ENCODE peak calls at places on chromosomes 5 and 9, in six cellular contexts. Y is neural progenitor cell; H is brain microvascular endothelial cell; O is breast epithelium; V is CD8-positive, alpha-beta T cell; L is AG04450. N is an unnamed sample.

GRCh38 chr9:33350310-33350709 is 52.1 kb downstream of the AQP7 start:
- DNase-seq in Y (no peak), H (peak), O (no peak), V (no peak), L (peak), N (no peak)

GRCh38 chr9:137316012-137316981 is 14.2 kb upstream of the NRARP start:
- DNase-seq in Y (peak), H (no peak), O (no peak), V (peak), L (no peak), N (no peak)

GRCh38 chr5:35789732-35790461 is 66.8 kb upstream of the IL7R start:
- DNase-seq in Y (no peak), H (no peak), O (no peak), V (no peak), L (no peak), N (no peak)

GRCh38 chr9:13873212-13873611 is 440.7 kb downstream of the NFIB start:
- DNase-seq in Y (no peak), H (no peak), O (no peak), V (no peak), L (no peak), N (no peak)

GRCh38 chr9:98977813-98978212 is 34.1 kb downstream of the COL15A1 start:
- DNase-seq in Y (no peak), H (no peak), O (no peak), V (no peak), L (no peak), N (no peak)

GRCh38 chr9:79693750-79694149 is 122.0 kb downstream of the TLE4 start:
- DNase-seq in Y (no peak), H (no peak), O (no peak), V (no peak), L (no peak), N (no peak)

GRCh38 chr5:125038477-125038876 is 292.0 kb upstream of the ZNF608 start:
- DNase-seq in Y (no peak), H (no peak), O (no peak), V (no peak), L (no peak), N (no peak)

GRCh38 chr9:127570533-127571111 is 41.5 kb upstream of the STXBP1 start:
- DNase-seq in Y (no peak), H (no peak), O (no peak), V (no peak), L (no peak), N (no peak)

GRCh38 chr5:126002222-126002897 is 420.8 kb upstream of the GRAMD2B start:
- DNase-seq in Y (no peak), H (peak), O (peak), V (no peak), L (peak), N (peak)

GRCh38 chr5:180332051-180332517 is 21.1 kb downstream of the GFPT2 start:
- DNase-seq in Y (peak), H (no peak), O (no peak), V (no peak), L (no peak), N (no peak)

GRCh38 chr9:100170085-100170484 is 71.0 kb downstream of the INVS start:
- DNase-seq in Y (no peak), H (peak), O (no peak), V (no peak), L (no peak), N (no peak)

GRCh38 chr9:129007035-129007765 is 20.9 kb downstream of the SH3GLB2 start:
- DNase-seq in Y (no peak), H (no peak), O (no peak), V (no peak), L (no peak), N (no peak)
- H3K27ac ChIP-seq in Y (no peak), H (no peak), O (peak), V (no peak), L (peak), N (peak)

GRCh38 chr9:34655394-34655793 is 3.4 kb downstream of the IL11RA start:
- DNase-seq in Y (no peak), H (no peak), O (no peak), V (no peak), L (no peak), N (no peak)
- H3K27ac ChIP-seq in Y (no peak), H (no peak), O (peak), V (no peak), L (no peak), N (no peak)

GRCh38 chr5:172379481-172379880 is 74.8 kb downstream of the SH3PXD2B start:
- DNase-seq in Y (no peak), H (no peak), O (no peak), V (no peak), L (no peak), N (no peak)
- H3K27ac ChIP-seq in Y (no peak), H (no peak), O (peak), V (no peak), L (no peak), N (no peak)

GRCh38 chr5:56566374-56567249 is 248.7 kb upstream of the MAP3K1 start:
- DNase-seq in Y (no peak), H (no peak), O (no peak), V (no peak), L (no peak), N (no peak)
- H3K27ac ChIP-seq in Y (no peak), H (no peak), O (no peak), V (no peak), L (no peak), N (no peak)

GRCh38 chr5:127851964-127852363 is 148.8 kb downstream of the CCDC192 start:
- DNase-seq in Y (no peak), H (no peak), O (no peak), V (no peak), L (no peak), N (no peak)

GRCh38 chr5:127849436-127849835 is 146.2 kb downstream of the CCDC192 start:
- DNase-seq in Y (no peak), H (no peak), O (no peak), V (no peak), L (no peak), N (no peak)

GRCh38 chr5:127846884-127847283 is 143.7 kb downstream of the CCDC192 start:
- DNase-seq in Y (no peak), H (no peak), O (no peak), V (no peak), L (no peak), N (no peak)

GRCh38 chr5:127848098-127848497 is 144.9 kb downstream of the CCDC192 start:
- DNase-seq in Y (no peak), H (no peak), O (no peak), V (no peak), L (no peak), N (no peak)

GRCh38 chr5:127849891-127850290 is 146.7 kb downstream of the CCDC192 start:
- DNase-seq in Y (peak), H (no peak), O (no peak), V (no peak), L (no peak), N (no peak)
- H3K27ac ChIP-seq in Y (no peak), H (no peak), O (peak), V (no peak), L (no peak), N (no peak)

DNA sequence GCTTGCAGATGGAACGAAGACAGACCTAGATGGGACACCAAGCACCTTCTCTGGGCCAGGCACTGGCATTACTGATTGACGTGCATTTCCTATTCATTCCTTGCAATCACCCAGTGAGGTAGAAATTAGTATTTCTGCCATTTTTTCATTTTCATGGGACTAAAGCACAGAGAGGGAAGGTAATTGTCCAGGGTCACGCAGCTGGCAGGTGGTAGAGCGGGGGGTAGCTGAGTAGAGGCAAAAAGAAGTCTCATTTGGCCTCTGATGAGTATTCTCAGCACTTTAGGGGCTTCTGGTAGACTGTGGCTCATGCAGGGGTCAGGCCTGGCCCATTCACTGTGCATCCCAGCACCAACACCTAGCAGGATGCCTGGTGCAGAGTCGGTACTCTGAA is 19.5 kb upstream of the DUSP1 start:
- DNase-seq in Y (no peak), H (no peak), O (no peak), V (no peak), L (no peak), N (no peak)
- H3K27ac ChIP-seq in Y (no peak), H (no peak), O (peak), V (no peak), L (no peak), N (no peak)

GRCh38 chr9:111876179-111876578 is 20.4 kb upstream of the UGCG start:
- DNase-seq in Y (no peak), H (no peak), O (no peak), V (no peak), L (no peak), N (no peak)
- H3K27ac ChIP-seq in Y (no peak), H (no peak), O (no peak), V (no peak), L (no peak), N (no peak)